ENCODE peak calls at places on chromosome 19, in six cellular contexts. One of them, this sample, is unnamed.
A peak's percentile ranks its signal among the peaks of the same experiment; 100 is the strongest.

GRCh38 chr19:38385057-38385803 is 2.6 kb downstream of the GGN start:
- DNase-seq in A549: no peak
- DNase-seq in PC-3: no peak
- DNase-seq in keratinocyte: no peak
- DNase-seq in IMR-90: no peak
- DNase-seq in Karpas-422: no peak
- DNase-seq in this sample: no peak

GRCh38 chr19:35310811-35311465 is 18.0 kb upstream of the CD22 start:
- DNase-seq in IMR-90: no peak
- DNase-seq in keratinocyte: no peak
- DNase-seq in A549: no peak
- DNase-seq in PC-3: no peak
- DNase-seq in Karpas-422: no peak
- DNase-seq in this sample: no peak

GRCh38 chr19:7857727-7858701 is 16.2 kb downstream of the PRR36 start:
- DNase-seq in Karpas-422: peak; percentile 61
- DNase-seq in A549: no peak
- DNase-seq in keratinocyte: no peak
- DNase-seq in IMR-90: no peak
- DNase-seq in PC-3: no peak
- DNase-seq in this sample: no peak

GRCh38 chr19:42092350-42092749 is 16.4 kb downstream of the ZNF574 start:
- DNase-seq in A549: peak; percentile 81
- DNase-seq in Karpas-422: peak; percentile 78
- DNase-seq in IMR-90: no peak
- DNase-seq in PC-3: peak; percentile 60
- DNase-seq in keratinocyte: no peak
- DNase-seq in this sample: no peak

GRCh38 chr19:2164020-2164988 is 571 bp downstream of the DOT1L start:
- DNase-seq in IMR-90: no peak
- DNase-seq in Karpas-422: peak; percentile 74
- DNase-seq in A549: no peak
- DNase-seq in keratinocyte: no peak
- DNase-seq in PC-3: no peak
- DNase-seq in this sample: no peak

GRCh38 chr19:47711652-47712239 is 1.5 kb upstream of the EHD2 start:
- DNase-seq in PC-3: no peak
- DNase-seq in Karpas-422: no peak
- DNase-seq in IMR-90: no peak
- DNase-seq in keratinocyte: no peak
- DNase-seq in A549: no peak
- DNase-seq in this sample: no peak

GRCh38 chr19:10230155-10230903 is 802 bp downstream of the S1PR2 start:
- DNase-seq in PC-3: no peak
- DNase-seq in IMR-90: peak; percentile 58
- DNase-seq in keratinocyte: no peak
- DNase-seq in A549: no peak
- DNase-seq in Karpas-422: peak; percentile 73
- DNase-seq in this sample: peak; percentile 54

GRCh38 chr19:37778613-37779138 is 710 bp downstream of the ZNF573 start:
- DNase-seq in Karpas-422: no peak
- DNase-seq in PC-3: no peak
- DNase-seq in keratinocyte: no peak
- DNase-seq in A549: peak; percentile 40
- DNase-seq in IMR-90: peak; percentile 0
- DNase-seq in this sample: peak; percentile 15

GRCh38 chr19:29831686-29832085 is 19.9 kb downstream of the CCNE1 start:
- DNase-seq in keratinocyte: no peak
- DNase-seq in Karpas-422: no peak
- DNase-seq in IMR-90: no peak
- DNase-seq in PC-3: no peak
- DNase-seq in A549: no peak
- DNase-seq in this sample: no peak
- H3K4me2 ChIP-seq in keratinocyte: no peak overlapping the region
- H3K4me2 ChIP-seq in Karpas-422: no peak overlapping the region
- H3K4me2 ChIP-seq in IMR-90: no peak overlapping the region
- H3K4me2 ChIP-seq in PC-3: peak overlapping the region; percentile 19
- H3K4me2 ChIP-seq in A549: peak overlapping the region; percentile 44
- H3K4me2 ChIP-seq in this sample: no peak overlapping the region

GRCh38 chr19:53394522-53394973 is 401 bp upstream of the ZNF765 start:
- DNase-seq in Karpas-422: peak; percentile 40
- DNase-seq in IMR-90: peak; percentile 61
- DNase-seq in keratinocyte: no peak
- DNase-seq in A549: no peak
- DNase-seq in PC-3: peak; percentile 63
- DNase-seq in this sample: peak; percentile 69

GRCh38 chr19:53388168-53388567 is 6.8 kb upstream of the ZNF765 start:
- DNase-seq in Karpas-422: peak; percentile 41
- DNase-seq in PC-3: peak; percentile 40
- DNase-seq in keratinocyte: no peak
- DNase-seq in IMR-90: peak; percentile 39
- DNase-seq in A549: no peak
- DNase-seq in this sample: peak; percentile 33

GRCh38 chr19:53389591-53390377 is 5.2 kb upstream of the ZNF765 start:
- DNase-seq in IMR-90: no peak
- DNase-seq in PC-3: no peak
- DNase-seq in keratinocyte: no peak
- DNase-seq in Karpas-422: peak; percentile 43
- DNase-seq in A549: no peak
- DNase-seq in this sample: no peak

DNA sequence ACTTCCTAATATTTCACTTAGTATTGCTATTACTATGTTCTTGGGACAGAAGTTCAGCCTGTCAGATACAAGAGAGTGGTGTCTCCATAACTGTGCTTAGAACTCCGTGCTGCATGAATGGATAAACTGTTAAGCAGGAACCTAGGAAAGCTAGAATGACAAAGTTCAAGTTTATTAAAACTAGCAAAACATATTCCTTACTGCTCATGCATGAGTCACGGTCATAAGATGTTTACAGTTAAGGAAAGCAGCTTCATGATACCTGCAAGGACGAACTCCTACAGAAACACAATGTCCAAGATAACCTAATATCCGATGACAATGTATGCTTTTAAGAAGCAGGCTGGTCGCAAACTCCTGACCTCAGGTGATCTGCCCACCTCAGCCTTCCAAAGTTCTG is 6.0 kb upstream of the ZNF765 start:
- DNase-seq in A549: no peak
- DNase-seq in PC-3: peak; percentile 68
- DNase-seq in Karpas-422: no peak
- DNase-seq in keratinocyte: no peak
- DNase-seq in IMR-90: peak; percentile 44
- DNase-seq in this sample: peak; percentile 6
- H3K9me3 ChIP-seq in A549: peaks cover 86% of the 10 kb centered on the region
- H3K9me3 ChIP-seq in PC-3: peaks cover 22% of the 10 kb centered on the region
- H3K9me3 ChIP-seq in Karpas-422: peaks cover 30% of the 10 kb centered on the region
- H3K9me3 ChIP-seq in keratinocyte: peaks cover 14% of the 10 kb centered on the region
- H3K9me3 ChIP-seq in IMR-90: peaks cover 11% of the 10 kb centered on the region
- H3K9me3 ChIP-seq in this sample: no peaks in the 10 kb centered on the region

DNA sequence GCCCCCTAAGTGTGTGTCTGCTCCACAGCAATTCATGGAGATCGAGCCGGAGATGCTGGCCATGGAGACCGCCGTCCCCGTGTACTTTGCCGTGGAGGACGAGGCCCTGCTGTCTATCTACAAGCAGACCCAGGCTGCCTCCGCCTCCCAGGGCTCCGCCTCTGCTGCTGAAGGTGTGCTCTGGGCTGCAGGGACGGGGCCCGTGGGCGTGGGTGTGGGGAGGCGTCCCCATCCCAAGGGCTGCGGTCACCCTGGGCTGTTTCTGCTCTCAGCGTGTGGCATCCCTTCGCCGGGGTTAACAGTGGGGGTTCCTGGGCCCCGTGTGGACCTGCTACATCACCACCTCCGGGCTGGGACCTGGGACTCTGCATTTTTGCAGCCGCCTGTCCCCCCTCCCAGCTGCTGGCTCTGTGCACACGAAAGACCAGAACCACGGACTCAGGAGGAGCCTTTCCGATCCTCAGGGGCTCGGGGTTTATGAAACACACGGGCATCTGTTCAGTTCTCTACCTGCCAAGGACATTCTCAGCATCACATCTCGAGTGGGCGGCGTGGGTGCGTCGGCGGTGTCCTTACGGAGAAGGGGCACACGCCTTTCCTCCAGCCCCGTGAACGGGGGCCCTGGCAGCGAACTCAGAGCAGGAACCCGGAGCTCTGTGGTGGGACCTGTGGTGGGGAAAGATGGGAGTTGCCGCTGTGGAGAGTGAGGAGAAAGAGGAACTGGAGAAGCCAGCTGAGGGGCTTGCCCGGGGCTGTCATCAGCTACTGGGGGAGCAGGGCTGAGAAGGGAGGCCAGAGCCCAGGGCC is 7.7 kb downstream of the NCLN start:
- DNase-seq in Karpas-422: no peak
- DNase-seq in keratinocyte: no peak
- DNase-seq in PC-3: no peak
- DNase-seq in IMR-90: no peak
- DNase-seq in A549: no peak
- DNase-seq in this sample: no peak
- H3K4me2 ChIP-seq in Karpas-422: no peak overlapping the region
- H3K4me2 ChIP-seq in keratinocyte: no peak overlapping the region
- H3K4me2 ChIP-seq in PC-3: no peak overlapping the region
- H3K4me2 ChIP-seq in IMR-90: no peak overlapping the region
- H3K4me2 ChIP-seq in A549: no peak overlapping the region
- H3K4me2 ChIP-seq in this sample: no peak overlapping the region

GRCh38 chr19:12864721-12865715 is 16.2 kb downstream of the DNASE2 start:
- DNase-seq in IMR-90: no peak
- DNase-seq in PC-3: no peak
- DNase-seq in Karpas-422: peak; percentile 46
- DNase-seq in A549: no peak
- DNase-seq in keratinocyte: no peak
- DNase-seq in this sample: no peak

GRCh38 chr19:12856684-12857083 is 18.4 kb downstream of the MAST1 start:
- DNase-seq in keratinocyte: no peak
- DNase-seq in PC-3: no peak
- DNase-seq in IMR-90: no peak
- DNase-seq in A549: no peak
- DNase-seq in Karpas-422: no peak
- DNase-seq in this sample: no peak

GRCh38 chr19:12858041-12858928 is 20.0 kb downstream of the MAST1 start:
- DNase-seq in PC-3: no peak
- DNase-seq in keratinocyte: no peak
- DNase-seq in A549: no peak
- DNase-seq in Karpas-422: no peak
- DNase-seq in IMR-90: no peak
- DNase-seq in this sample: no peak

GRCh38 chr19:12864143-12864542 is 17.1 kb downstream of the DNASE2 start:
- DNase-seq in keratinocyte: no peak
- DNase-seq in IMR-90: no peak
- DNase-seq in PC-3: no peak
- DNase-seq in Karpas-422: no peak
- DNase-seq in A549: no peak
- DNase-seq in this sample: no peak

GRCh38 chr19:12859546-12859945 is 21.2 kb downstream of the MAST1 start:
- DNase-seq in keratinocyte: no peak
- DNase-seq in PC-3: no peak
- DNase-seq in IMR-90: peak; percentile 33
- DNase-seq in A549: no peak
- DNase-seq in Karpas-422: no peak
- DNase-seq in this sample: no peak
- H3K9me3 ChIP-seq in keratinocyte: no peaks in the 10 kb centered on the region
- H3K9me3 ChIP-seq in PC-3: no peaks in the 10 kb centered on the region
- H3K9me3 ChIP-seq in IMR-90: no peaks in the 10 kb centered on the region
- H3K9me3 ChIP-seq in A549: no peaks in the 10 kb centered on the region
- H3K9me3 ChIP-seq in Karpas-422: no peaks in the 10 kb centered on the region
- H3K9me3 ChIP-seq in this sample: no peaks in the 10 kb centered on the region

GRCh38 chr19:18149596-18149975 is 3.4 kb upstream of the PIK3R2 start:
- DNase-seq in Karpas-422: no peak
- DNase-seq in A549: no peak
- DNase-seq in PC-3: no peak
- DNase-seq in IMR-90: no peak
- DNase-seq in keratinocyte: no peak
- DNase-seq in this sample: no peak

GRCh38 chr19:18152817-18153554 is at the start of gene PIK3R2:
- DNase-seq in PC-3: peak; percentile 100
- DNase-seq in Karpas-422: peak; percentile 100
- DNase-seq in IMR-90: peak; percentile 98
- DNase-seq in A549: peak; percentile 86
- DNase-seq in keratinocyte: peak; percentile 88
- DNase-seq in this sample: peak; percentile 94

GRCh38 chr19:18152444-18152816 is 533 bp upstream of the PIK3R2 start:
- DNase-seq in keratinocyte: peak; percentile 85
- DNase-seq in A549: peak; percentile 91
- DNase-seq in IMR-90: peak; percentile 96
- DNase-seq in PC-3: peak; percentile 96
- DNase-seq in Karpas-422: peak; percentile 100
- DNase-seq in this sample: peak; percentile 93

GRCh38 chr19:18153555-18154134 is 682 bp downstream of the PIK3R2 start:
- DNase-seq in PC-3: no peak
- DNase-seq in keratinocyte: no peak
- DNase-seq in Karpas-422: peak; percentile 75
- DNase-seq in IMR-90: no peak
- DNase-seq in A549: no peak
- DNase-seq in this sample: no peak

DNA sequence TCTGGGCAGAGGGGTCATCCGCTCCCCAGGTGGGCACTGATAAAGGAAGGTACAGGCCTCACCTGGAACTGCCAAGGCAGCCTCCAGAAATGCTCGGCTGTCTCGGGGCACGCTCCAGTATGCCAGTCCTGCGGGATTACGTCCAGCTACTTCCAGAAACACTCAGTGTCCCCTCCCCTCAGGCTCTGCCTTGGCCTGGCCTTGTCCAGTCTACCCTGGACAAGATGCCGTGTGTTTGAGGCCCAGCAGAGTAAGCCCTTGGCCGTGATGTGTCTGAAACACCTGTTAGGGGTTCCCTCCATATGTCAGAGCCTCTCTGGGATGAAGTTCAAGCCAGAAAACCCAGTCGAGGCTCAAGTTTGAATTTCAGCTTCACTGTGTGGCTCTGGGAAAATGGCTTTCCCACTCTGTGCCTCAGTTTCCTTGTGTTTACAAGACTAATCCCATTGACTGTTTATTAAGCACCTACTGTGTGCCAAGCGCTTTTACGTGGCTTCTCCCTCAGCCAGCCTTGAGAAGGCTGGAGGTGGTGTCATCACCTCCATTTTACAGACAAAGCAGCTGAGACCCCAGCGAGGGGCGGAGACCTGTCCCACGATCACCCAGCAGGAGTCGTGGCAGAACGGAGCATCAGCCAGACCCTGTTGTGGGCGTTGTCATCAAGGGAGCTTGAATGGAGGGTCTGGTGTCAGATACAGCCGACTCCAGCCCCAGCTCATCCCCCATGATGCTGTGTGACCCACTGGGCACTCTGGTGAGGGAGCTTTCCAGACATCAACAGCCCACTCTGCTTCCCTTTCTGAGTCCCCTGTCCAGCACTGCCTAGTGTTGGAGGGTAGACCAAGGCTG is 2.0 kb upstream of the PIK3R2 start:
- DNase-seq in IMR-90: no peak
- DNase-seq in PC-3: no peak
- DNase-seq in keratinocyte: no peak
- DNase-seq in A549: no peak
- DNase-seq in Karpas-422: no peak
- DNase-seq in this sample: no peak
- H3K4me2 ChIP-seq in IMR-90: no peak overlapping the region
- H3K4me2 ChIP-seq in PC-3: peak overlapping the region; percentile 95
- H3K4me2 ChIP-seq in keratinocyte: no peak overlapping the region
- H3K4me2 ChIP-seq in A549: peak overlapping the region; percentile 86
- H3K4me2 ChIP-seq in Karpas-422: peak overlapping the region; percentile 92
- H3K4me2 ChIP-seq in this sample: peak overlapping the region; percentile 77

GRCh38 chr19:5897189-5897969 is 6.2 kb downstream of the NDUFA11 start:
- DNase-seq in PC-3: no peak
- DNase-seq in IMR-90: no peak
- DNase-seq in A549: no peak
- DNase-seq in keratinocyte: no peak
- DNase-seq in Karpas-422: no peak
- DNase-seq in this sample: no peak
- H3K9me3 ChIP-seq in PC-3: no peaks in the 10 kb centered on the region
- H3K9me3 ChIP-seq in IMR-90: no peaks in the 10 kb centered on the region
- H3K9me3 ChIP-seq in A549: no peaks in the 10 kb centered on the region
- H3K9me3 ChIP-seq in keratinocyte: no peaks in the 10 kb centered on the region
- H3K9me3 ChIP-seq in Karpas-422: no peaks in the 10 kb centered on the region
- H3K9me3 ChIP-seq in this sample: no peaks in the 10 kb centered on the region

GRCh38 chr19:495440-496332 is 600 bp upstream of the MADCAM1 start:
- DNase-seq in keratinocyte: no peak
- DNase-seq in Karpas-422: no peak
- DNase-seq in PC-3: peak; percentile 46
- DNase-seq in IMR-90: peak; percentile 39
- DNase-seq in A549: peak; percentile 49
- DNase-seq in this sample: peak; percentile 36
- H3K4me2 ChIP-seq in keratinocyte: no peak overlapping the region
- H3K4me2 ChIP-seq in Karpas-422: no peak overlapping the region
- H3K4me2 ChIP-seq in PC-3: no peak overlapping the region
- H3K4me2 ChIP-seq in IMR-90: no peak overlapping the region
- H3K4me2 ChIP-seq in A549: peak overlapping the region; percentile 32
- H3K4me2 ChIP-seq in this sample: no peak overlapping the region

This sample was measured in fibroblast of lung.